ENCODE peak calls at places on chromosomes 3 and 15, in ten cellular contexts. S is CD8-positive, alpha-beta T cell; X is fibroblast of mammary gland; J is pancreas; N is GM12864; H is heart left ventricle; K is kidney; O is ovary; W is astrocyte of the spinal cord; P is heart right ventricle. C is an unnamed sample.

GRCh38 chr3:189001559-189001958 is 170.2 kb upstream of the TPRG1 start:
- DNase-seq in S (no peak), X (peak; percentile 95), J (no peak), N (no peak), H (no peak), K (no peak), O (no peak), W (peak; percentile 67), P (no peak), C (peak; percentile 87)

GRCh38 chr15:28911295-28911979 is 25.7 kb downstream of the APBA2 start:
- DNase-seq in S (no peak), X (no peak), J (no peak), N (no peak), H (no peak), K (no peak), O (no peak), W (no peak), P (no peak), C (no peak)

GRCh38 chr15:25022233-25022632 is 67.4 kb downstream of the SNRPN start:
- DNase-seq in S (no peak), X (peak; percentile 31), J (no peak), N (no peak), H (no peak), K (no peak), O (no peak), W (peak; percentile 49), P (no peak), C (peak; percentile 15)

GRCh38 chr3:177335728-177336127 is 138.4 kb upstream of the TBL1XR1 start:
- DNase-seq in S (no peak), X (peak; percentile 48), J (no peak), N (no peak), H (no peak), K (no peak), O (no peak), W (peak; percentile 31), P (peak; percentile 20), C (no peak)

GRCh38 chr3:18024715-18025114 is 282.3 kb upstream of the TBC1D5 start:
- DNase-seq in S (no peak), X (no peak), J (no peak), N (no peak), H (no peak), K (no peak), O (no peak), W (no peak), P (no peak), C (no peak)

GRCh38 chr3:30617069-30617468 is 10.7 kb downstream of the TGFBR2 start:
- DNase-seq in S (no peak), X (no peak), J (no peak), N (no peak), H (no peak), K (no peak), O (no peak), W (no peak), P (no peak), C (no peak)

GRCh38 chr3:192879346-192880031 is 38.2 kb downstream of the MB21D2 start:
- DNase-seq in S (no peak), X (peak; percentile 87), J (peak; percentile 15), N (no peak), H (no peak), K (no peak), O (peak; percentile 31), W (peak; percentile 95), P (no peak), C (peak; percentile 98)

GRCh38 chr15:37773111-37773860 is 161.2 kb upstream of the TMCO5A start:
- DNase-seq in S (no peak), X (peak; percentile 77), J (no peak), N (no peak), H (no peak), K (no peak), O (no peak), W (peak; percentile 91), P (no peak), C (peak; percentile 32)

GRCh38 chr3:64992462-64993285 is 304.9 kb upstream of the ADAMTS9 start:
- DNase-seq in S (no peak), X (no peak), J (no peak), N (no peak), H (peak; percentile 26), K (no peak), O (peak; percentile 29), W (no peak), P (peak; percentile 35), C (no peak)

DNA sequence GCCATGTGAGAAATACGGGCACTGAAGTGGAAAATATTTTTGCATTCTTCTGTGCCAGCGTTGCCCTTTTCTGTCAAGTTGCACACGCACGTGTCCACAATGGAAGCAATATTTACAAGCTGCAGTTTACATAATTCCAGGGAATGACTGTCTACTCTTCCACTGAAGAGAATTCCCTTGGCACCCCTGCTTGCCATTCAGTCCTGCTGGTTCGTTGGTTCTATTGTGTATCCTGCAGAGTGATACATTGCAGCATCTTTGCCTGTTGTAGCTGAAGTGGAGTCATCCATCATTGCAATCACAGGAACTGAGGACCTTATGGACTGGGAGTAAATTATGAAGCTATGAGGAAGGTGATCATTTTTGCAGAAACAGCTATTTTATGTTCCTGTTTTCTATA is 759.4 kb downstream of the ROBO2 start:
- DNase-seq in S (no peak), X (no peak), J (no peak), N (no peak), H (no peak), K (no peak), O (no peak), W (no peak), P (no peak), C (no peak)
- TF ChIP-seq CTCF in S (no peak), X (no peak), J (no peak), N (no peak), H (no peak), K (no peak), O (no peak), W (no peak), P (no peak), C (no peak)

DNA sequence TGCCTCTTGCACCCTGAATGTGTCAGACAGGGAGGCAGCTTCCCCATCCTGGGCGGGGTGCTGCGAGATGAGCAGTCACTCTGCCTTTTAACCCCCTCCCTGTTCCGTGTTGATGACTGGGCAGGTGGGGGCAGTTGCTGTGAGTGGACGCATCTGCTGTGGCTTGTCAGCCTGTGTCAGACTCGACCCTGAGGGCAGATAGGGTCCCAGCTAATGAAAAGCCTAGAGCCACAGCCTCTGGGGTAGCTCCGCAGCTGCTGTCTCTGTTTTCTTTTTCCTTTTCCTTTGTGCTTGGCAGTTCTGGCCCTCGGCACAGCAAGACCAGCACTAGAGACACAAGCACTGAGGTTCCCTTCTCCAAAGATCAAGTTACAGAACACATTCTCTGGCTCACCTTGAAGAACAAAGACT is 43.0 kb upstream of the GLCE start:
- DNase-seq in S (no peak), X (no peak), J (no peak), N (no peak), H (no peak), K (no peak), O (no peak), W (no peak), P (no peak), C (peak; percentile 84)
- H3K4me3 ChIP-seq in S (no peak overlapping the region), X (no peak overlapping the region), J (no peak overlapping the region), N (no peak overlapping the region), H (no peak overlapping the region), K (no peak overlapping the region), O (no peak overlapping the region), W (no peak overlapping the region), P (no peak overlapping the region), C (no peak overlapping the region)

DNA sequence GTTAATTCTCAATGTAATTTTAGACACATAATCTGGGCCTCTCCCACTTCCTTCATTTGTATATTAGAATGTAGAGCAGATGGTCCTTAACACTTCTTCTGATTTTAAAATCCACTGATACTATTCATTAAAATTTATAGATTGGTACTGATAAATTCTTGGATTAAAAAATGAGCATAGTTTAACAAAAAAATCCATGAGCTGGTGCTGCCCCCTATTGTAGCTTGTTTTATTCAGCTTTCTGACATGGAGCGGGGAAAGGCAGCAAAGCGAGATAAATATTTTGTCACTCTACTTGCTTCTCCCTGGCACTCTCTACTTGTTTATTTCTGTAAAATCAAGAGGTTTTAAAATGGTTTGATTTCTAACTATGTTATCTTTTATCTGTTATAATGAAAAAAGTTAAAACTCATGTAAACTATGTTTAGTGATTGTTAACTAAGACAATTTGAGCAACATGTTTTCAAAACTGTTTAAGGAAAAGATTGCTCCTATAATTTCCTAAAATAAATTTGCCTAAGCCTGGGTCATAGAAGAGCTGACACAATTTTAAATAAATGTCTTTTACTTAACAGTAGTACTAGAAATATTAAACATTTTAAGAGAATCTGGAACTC is 26.5 kb upstream of the PLOD2 start:
- DNase-seq in S (no peak), X (peak; percentile 63), J (peak; percentile 23), N (no peak), H (no peak), K (no peak), O (peak; percentile 34), W (peak; percentile 52), P (no peak), C (peak; percentile 55)
- TF ChIP-seq CTCF in S (no peak), X (peak; percentile 60), J (peak; percentile 22), N (peak; percentile 12), H (peak; percentile 65), K (peak; percentile 58), O (no peak), W (peak; percentile 61), P (peak; percentile 32), C (peak; percentile 61)

DNA sequence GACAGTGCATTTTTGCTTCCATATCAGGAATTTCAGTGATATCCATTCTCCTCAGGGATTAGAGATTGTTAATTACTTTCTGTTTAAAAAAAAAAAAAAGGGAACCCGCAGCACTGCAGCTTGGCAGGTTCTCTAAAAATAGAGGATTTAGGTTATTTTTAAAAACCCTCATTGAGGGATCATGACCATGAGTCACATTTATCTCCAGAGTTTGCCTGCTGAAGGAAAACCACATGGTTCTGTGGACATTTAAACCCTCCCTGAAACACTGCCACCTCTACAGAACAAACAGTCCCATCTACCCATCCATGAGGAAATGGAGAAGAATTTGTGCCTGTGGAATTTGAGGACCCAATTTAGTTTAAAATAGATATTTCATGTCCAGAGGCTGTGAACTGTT is 66.2 kb upstream of the UBE2E1 start:
- DNase-seq in S (no peak), X (peak; percentile 85), J (no peak), N (no peak), H (no peak), K (no peak), O (no peak), W (peak; percentile 69), P (no peak), C (no peak)
- H3K4me3 ChIP-seq in S (no peak overlapping the region), X (no peak overlapping the region), J (no peak overlapping the region), N (no peak overlapping the region), H (no peak overlapping the region), K (no peak overlapping the region), O (no peak overlapping the region), W (no peak overlapping the region), P (no peak overlapping the region), C (no peak overlapping the region)

DNA sequence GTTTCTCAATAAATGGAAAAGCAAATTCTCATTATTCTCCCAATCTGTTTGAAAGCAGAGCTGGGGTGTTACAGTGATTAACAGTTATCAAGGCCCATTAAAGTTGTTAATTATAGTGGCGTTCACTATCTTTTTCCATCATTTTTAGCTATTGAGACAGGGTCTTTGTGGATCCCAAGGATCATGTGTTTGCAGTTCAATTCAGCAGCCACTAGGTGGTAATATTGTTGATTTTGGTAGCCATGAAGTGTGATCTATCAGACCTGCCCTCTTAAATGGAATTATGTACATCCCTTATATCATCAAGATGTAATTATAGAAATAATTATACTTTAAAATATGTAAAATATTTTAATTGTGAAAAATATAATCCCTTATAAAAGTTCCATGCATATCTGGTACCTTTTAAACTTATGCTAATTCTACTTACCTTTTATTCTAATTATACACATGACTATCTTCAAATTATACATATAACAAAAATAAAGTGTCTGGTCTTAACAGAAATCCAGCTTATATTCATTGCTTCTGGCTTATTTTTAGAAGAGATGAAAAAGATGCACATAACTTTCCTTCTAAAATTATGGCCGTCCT is 126.4 kb downstream of the GREM1 start:
- DNase-seq in S (no peak), X (peak; percentile 72), J (no peak), N (peak; percentile 5), H (no peak), K (no peak), O (no peak), W (peak; percentile 65), P (no peak), C (peak; percentile 51)
- TF ChIP-seq CTCF in S (no peak), X (peak; percentile 77), J (peak; percentile 57), N (peak; percentile 64), H (peak; percentile 50), K (peak; percentile 48), O (no peak), W (peak; percentile 70), P (peak; percentile 19), C (peak; percentile 76)

C was measured in epithelial cell of esophagus.